ENCODE peak calls at places on chromosomes 1 and 21, in five cellular contexts. O, J, B, P and S are unnamed samples.

GRCh38 chr1:211328084-211328694 is 1.6 kb downstream of the TRAF5 start:
- DNase-seq in O (no peak), J (no peak), B (no peak), P (no peak), S (no peak)

GRCh38 chr1:211329764-211330201 is 3.1 kb downstream of the TRAF5 start:
- DNase-seq in O (no peak), J (no peak), B (no peak), P (no peak), S (peak; percentile 62)

GRCh38 chr1:85245456-85245855 is 14.0 kb downstream of the C1orf52 start:
- DNase-seq in O (no peak), J (no peak), B (no peak), P (peak; percentile 23), S (no peak)

GRCh38 chr1:212496673-212497072 is 64.0 kb downstream of the NENF start:
- DNase-seq in O (no peak), J (no peak), B (no peak), P (no peak), S (no peak)

GRCh38 chr1:201470581-201470980 is 1.6 kb upstream of the PHLDA3 start:
- DNase-seq in O (no peak), J (no peak), B (no peak), P (no peak), S (no peak)

GRCh38 chr1:3077561-3077960 is 8.6 kb downstream of the PRDM16 start:
- DNase-seq in O (no peak), J (no peak), B (no peak), P (no peak), S (no peak)

GRCh38 chr1:63674238-63674864 is 81.1 kb downstream of the PGM1 start:
- DNase-seq in O (peak; percentile 96), J (peak; percentile 91), B (peak; percentile 74), P (peak; percentile 92), S (peak; percentile 92)

GRCh38 chr1:91806777-91807700 is 78.9 kb downstream of the TGFBR3 start:
- DNase-seq in O (peak; percentile 30), J (no peak), B (no peak), P (peak; percentile 70), S (no peak)

GRCh38 chr1:1206376-1207253 is at the start of gene TNFRSF18:
- DNase-seq in O (peak; percentile 79), J (peak; percentile 12), B (no peak), P (peak; percentile 17), S (no peak)

GRCh38 chr1:109238382-109238781 is 11.0 kb upstream of the CELSR2 start:
- DNase-seq in O (no peak), J (no peak), B (no peak), P (no peak), S (no peak)

GRCh38 chr1:185632659-185633428 is 101.3 kb upstream of the HMCN1 start:
- DNase-seq in O (no peak), J (no peak), B (no peak), P (peak; percentile 89), S (no peak)

GRCh38 chr1:222053790-222054294 is 312.0 kb upstream of the DUSP10 start:
- DNase-seq in O (peak; percentile 42), J (no peak), B (no peak), P (no peak), S (no peak)

GRCh38 chr1:23100074-23100748 is 68.4 kb downstream of the LUZP1 start:
- DNase-seq in O (peak; percentile 81), J (no peak), B (peak; percentile 86), P (peak; percentile 97), S (no peak)

GRCh38 chr21:45997495-45998275 is 16.1 kb downstream of the COL6A1 start:
- DNase-seq in O (no peak), J (peak; percentile 36), B (no peak), P (no peak), S (no peak)

GRCh38 chr1:100785399-100786082 is 66.0 kb downstream of the VCAM1 start:
- DNase-seq in O (peak; percentile 28), J (no peak), B (no peak), P (peak; percentile 97), S (no peak)

GRCh38 chr1:192522673-192523072 is 52.9 kb upstream of the RGS1 start:
- DNase-seq in O (no peak), J (no peak), B (no peak), P (peak; percentile 66), S (no peak)

GRCh38 chr1:168150283-168150682 is 13.6 kb upstream of the GPR161 start:
- DNase-seq in O (no peak), J (no peak), B (no peak), P (no peak), S (no peak)

GRCh38 chr1:208004851-208005250 is 93.9 kb upstream of the CD34 start:
- DNase-seq in O (no peak), J (no peak), B (no peak), P (peak; percentile 93), S (no peak)

GRCh38 chr21:33041981-33042380 is 16.2 kb downstream of the OLIG2 start:
- DNase-seq in O (no peak), J (no peak), B (no peak), P (peak; percentile 52), S (no peak)

GRCh38 chr1:24659993-24660665 is 17.0 kb downstream of the SRRM1 start:
- DNase-seq in O (no peak), J (no peak), B (no peak), P (peak; percentile 36), S (no peak)

GRCh38 chr21:16842716-16843115 is 670.1 kb upstream of the CXADR start:
- DNase-seq in O (no peak), J (no peak), B (no peak), P (peak; percentile 11), S (no peak)

GRCh38 chr1:224623743-224624333 is 7.7 kb downstream of the CNIH3 start:
- DNase-seq in O (peak; percentile 94), J (no peak), B (peak; percentile 74), P (peak; percentile 99), S (no peak)

GRCh38 chr1:31977361-31978131 is 36.1 kb upstream of the KHDRBS1 start:
- DNase-seq in O (peak; percentile 58), J (no peak), B (peak; percentile 20), P (no peak), S (no peak)

GRCh38 chr1:226628624-226629155 is 80.1 kb downstream of the STUM start:
- DNase-seq in O (no peak), J (no peak), B (no peak), P (no peak), S (no peak)

GRCh38 chr1:54378157-54378883 is 27.9 kb downstream of the SSBP3 start:
- DNase-seq in O (no peak), J (no peak), B (no peak), P (no peak), S (no peak)

GRCh38 chr1:173195596-173196088 is 11.5 kb downstream of the TNFSF4 start:
- DNase-seq in O (no peak), J (no peak), B (no peak), P (no peak), S (no peak)

GRCh38 chr1:234216116-234216703 is 157.0 kb upstream of the COA6 start:
- DNase-seq in O (no peak), J (no peak), B (no peak), P (no peak), S (peak; percentile 81)

GRCh38 chr1:83897516-83897915 is 101.4 kb downstream of the TTLL7 start:
- DNase-seq in O (no peak), J (no peak), B (no peak), P (no peak), S (no peak)

GRCh38 chr1:199684686-199685273 is 342.7 kb upstream of the NR5A2 start:
- DNase-seq in O (peak; percentile 80), J (no peak), B (peak; percentile 30), P (peak; percentile 74), S (no peak)

GRCh38 chr1:219184337-219184736 is 10.7 kb downstream of the LYPLAL1 start:
- DNase-seq in O (no peak), J (no peak), B (no peak), P (no peak), S (no peak)

GRCh38 chr1:110060034-110060661 is 10.3 kb downstream of the ALX3 start:
- DNase-seq in O (peak; percentile 58), J (no peak), B (no peak), P (no peak), S (no peak)

GRCh38 chr1:153748903-153749302 is 21.1 kb downstream of the INTS3 start:
- DNase-seq in O (no peak), J (no peak), B (no peak), P (peak; percentile 49), S (no peak)

GRCh38 chr1:84689514-84690396 is 506 bp downstream of the SSX2IP start:
- DNase-seq in O (peak; percentile 35), J (no peak), B (no peak), P (peak; percentile 44), S (no peak)

GRCh38 chr1:203284411-203285208 is 20.7 kb upstream of the BTG2 start:
- DNase-seq in O (no peak), J (no peak), B (no peak), P (no peak), S (no peak)

GRCh38 chr1:11806307-11806936 is 431 bp downstream of the CLCN6 start:
- DNase-seq in O (peak; percentile 17), J (no peak), B (no peak), P (peak; percentile 24), S (no peak)

GRCh38 chr1:10671551-10672375 is 124.7 kb downstream of the CASZ1 start:
- DNase-seq in O (no peak), J (no peak), B (no peak), P (no peak), S (no peak)

GRCh38 chr1:12244078-12244477 is 14.2 kb downstream of the VPS13D start:
- DNase-seq in O (peak; percentile 37), J (no peak), B (no peak), P (no peak), S (no peak)

DNA sequence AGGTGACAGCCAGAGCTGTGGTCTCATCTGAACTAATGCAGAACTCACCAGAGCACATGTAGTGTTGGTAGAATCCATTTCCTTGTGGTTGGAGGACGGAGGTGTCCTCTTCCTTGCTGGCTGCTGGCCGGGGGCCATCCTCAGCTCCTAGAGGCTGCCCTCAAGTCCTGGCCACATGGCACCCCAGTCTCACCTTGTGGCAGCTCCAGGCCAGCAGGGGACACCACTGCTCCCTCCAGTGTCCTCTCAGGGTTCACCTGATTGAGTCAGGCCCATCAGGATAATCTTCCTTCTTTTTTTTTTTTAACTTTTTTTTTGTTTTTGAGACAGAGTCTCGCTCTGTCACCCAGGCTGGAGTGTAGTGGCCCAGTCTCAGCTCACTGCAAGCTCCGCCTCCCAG is 2.9 kb downstream of the KCNE1 start:
- DNase-seq in O (peak; percentile 33), J (no peak), B (no peak), P (no peak), S (no peak)
- TF ChIP-seq CTCF in O (peak; percentile 51), J (no peak), B (peak; percentile 22), P (no peak), S (no peak)

GRCh38 chr1:18726388-18726787 is 95.7 kb downstream of the PAX7 start:
- DNase-seq in O (no peak), J (no peak), B (no peak), P (no peak), S (no peak)
- H3K27me3 ChIP-seq in O (peaks cover 49% of the 10 kb centered on the region), J (no peaks in the 10 kb centered on the region), B (peaks cover 7% of the 10 kb centered on the region), P (no peaks in the 10 kb centered on the region), S (no peaks in the 10 kb centered on the region)

GRCh38 chr1:215377736-215378135 is 189.4 kb upstream of the KCTD3 start:
- DNase-seq in O (no peak), J (no peak), B (no peak), P (peak; percentile 59), S (no peak)
- TF ChIP-seq CTCF in O (no peak), J (no peak), B (no peak), P (no peak), S (no peak)

DNA sequence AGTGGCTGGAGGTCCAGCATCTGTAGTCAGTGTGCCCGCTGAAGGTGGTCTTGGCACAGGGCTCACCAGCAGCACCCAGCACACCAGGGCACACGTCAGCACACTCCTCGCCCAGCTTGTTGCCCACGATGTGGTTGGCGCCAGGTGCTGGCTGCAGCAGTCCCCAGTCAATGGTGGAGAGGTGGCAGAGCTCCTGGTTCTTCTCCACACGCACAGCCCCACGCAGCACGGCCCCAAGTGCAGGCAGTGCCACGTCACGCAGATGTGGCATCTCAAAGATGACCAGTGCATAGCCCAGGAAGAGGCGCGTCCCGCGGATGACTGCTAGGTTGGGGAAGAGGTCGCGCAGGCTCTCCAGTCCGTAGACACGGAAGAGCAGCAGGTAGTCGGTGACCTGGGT is 5.2 kb downstream of the INSRR start:
- DNase-seq in O (no peak), J (no peak), B (no peak), P (no peak), S (no peak)
- H3K27me3 ChIP-seq in O (peaks cover 16% of the 10 kb centered on the region), J (no peaks in the 10 kb centered on the region), B (peaks cover 67% of the 10 kb centered on the region), P (peaks cover 53% of the 10 kb centered on the region), S (no peaks in the 10 kb centered on the region)